ENCODE peak calls at places on chromosomes 2 and 18, in eight cellular contexts. V is effector memory CD4-positive, alpha-beta T cell; B is AG10803; H is endodermal cell; D is A549; Q is dorsolateral prefrontal cortex; C is astrocyte of the spinal cord; X is testis. E is an unnamed sample.

GRCh38 chr2:145119225-145119624 is 599.3 kb upstream of the ZEB2 start:
- DNase-seq in V (no peak), B (no peak), H (no peak), D (no peak), Q (no peak), C (no peak), X (no peak), E (no peak)

GRCh38 chr2:215503381-215503780 is 67.5 kb upstream of the FN1 start:
- DNase-seq in V (no peak), B (peak; percentile 84), H (no peak), D (no peak), Q (no peak), C (no peak), X (no peak), E (no peak)

GRCh38 chr18:55908790-55909408 is 320.9 kb upstream of the TCF4 start:
- DNase-seq in V (no peak), B (peak; percentile 39), H (no peak), D (no peak), Q (no peak), C (no peak), X (no peak), E (no peak)

GRCh38 chr2:174984561-174984960 is 20.6 kb downstream of the CHN1 start:
- DNase-seq in V (no peak), B (no peak), H (no peak), D (no peak), Q (no peak), C (no peak), X (no peak), E (no peak)

GRCh38 chr18:22026362-22026761 is 143.0 kb upstream of the GATA6 start:
- DNase-seq in V (no peak), B (no peak), H (peak; percentile 89), D (no peak), Q (no peak), C (no peak), X (peak; percentile 82), E (no peak)

GRCh38 chr2:86105969-86106945 is at the start of gene PTCD3:
- DNase-seq in V (peak; percentile 81), B (peak; percentile 95), H (peak; percentile 97), D (peak; percentile 98), Q (peak; percentile 95), C (peak; percentile 98), X (peak; percentile 98), E (peak; percentile 96)

GRCh38 chr2:58976374-58977055 is 735.4 kb upstream of the FANCL start:
- DNase-seq in V (no peak), B (no peak), H (no peak), D (no peak), Q (no peak), C (no peak), X (no peak), E (no peak)

GRCh38 chr18:48781041-48781989 is 169.4 kb downstream of the SMAD7 start:
- DNase-seq in V (no peak), B (peak; percentile 46), H (no peak), D (no peak), Q (peak; percentile 88), C (peak; percentile 50), X (peak; percentile 96), E (no peak)

GRCh38 chr2:144703852-144704324 is 184.0 kb upstream of the ZEB2 start:
- DNase-seq in V (no peak), B (peak; percentile 74), H (no peak), D (peak; percentile 53), Q (no peak), C (peak; percentile 32), X (no peak), E (peak; percentile 19)

GRCh38 chr2:85976106-85976920 is 87.5 kb upstream of the ST3GAL5 start:
- DNase-seq in V (no peak), B (no peak), H (peak; percentile 31), D (no peak), Q (no peak), C (no peak), X (no peak), E (no peak)

GRCh38 chr2:136916131-136916530 is 150.8 kb downstream of the THSD7B start:
- DNase-seq in V (no peak), B (no peak), H (no peak), D (no peak), Q (no peak), C (no peak), X (no peak), E (no peak)

GRCh38 chr2:69643602-69644505 is at the start of gene AAK1:
- DNase-seq in V (peak; percentile 67), B (peak; percentile 88), H (peak; percentile 94), D (peak; percentile 94), Q (peak; percentile 80), C (peak; percentile 91), X (peak; percentile 94), E (peak; percentile 93)

GRCh38 chr2:48180557-48180956 is 274.3 kb upstream of the FBXO11 start:
- DNase-seq in V (no peak), B (no peak), H (no peak), D (no peak), Q (no peak), C (no peak), X (no peak), E (no peak)

GRCh38 chr2:131105950-131106801 is 1.0 kb downstream of the PLEKHB2 start:
- DNase-seq in V (no peak), B (peak; percentile 68), H (peak; percentile 72), D (peak; percentile 52), Q (no peak), C (peak; percentile 27), X (peak; percentile 52), E (peak; percentile 36)

GRCh38 chr18:30763913-30764350 is 278.6 kb downstream of the DSC3 start:
- DNase-seq in V (no peak), B (no peak), H (peak; percentile 65), D (no peak), Q (no peak), C (no peak), X (no peak), E (no peak)

GRCh38 chr2:170813611-170814550 is 2.8 kb upstream of the GAD1 start:
- DNase-seq in V (no peak), B (peak; percentile 49), H (peak; percentile 95), D (peak; percentile 22), Q (no peak), C (peak; percentile 50), X (peak; percentile 57), E (peak; percentile 31)

GRCh38 chr2:62785216-62785615 is 79.7 kb downstream of the EHBP1 start:
- DNase-seq in V (no peak), B (no peak), H (no peak), D (no peak), Q (no peak), C (peak; percentile 42), X (no peak), E (no peak)

GRCh38 chr2:101089419-101089818 is 61.8 kb downstream of the TBC1D8 start:
- DNase-seq in V (no peak), B (no peak), H (no peak), D (no peak), Q (no peak), C (no peak), X (no peak), E (no peak)

GRCh38 chr2:46971914-46972313 is 56.3 kb upstream of the MCFD2 start:
- DNase-seq in V (no peak), B (no peak), H (no peak), D (no peak), Q (no peak), C (no peak), X (no peak), E (no peak)

GRCh38 chr18:79375441-79375840 is 20.3 kb upstream of the NFATC1 start:
- DNase-seq in V (no peak), B (no peak), H (no peak), D (no peak), Q (peak; percentile 25), C (no peak), X (peak; percentile 9), E (no peak)

GRCh38 chr2:39990335-39990734 is 211.3 kb upstream of the THUMPD2 start:
- DNase-seq in V (no peak), B (peak; percentile 24), H (no peak), D (no peak), Q (no peak), C (no peak), X (no peak), E (no peak)

GRCh38 chr2:189517847-189518535 is 62.6 kb downstream of the SLC40A1 start:
- DNase-seq in V (no peak), B (peak; percentile 66), H (no peak), D (no peak), Q (no peak), C (peak; percentile 60), X (no peak), E (no peak)

GRCh38 chr2:137202310-137202709 is 437.0 kb downstream of the THSD7B start:
- DNase-seq in V (no peak), B (no peak), H (peak; percentile 53), D (no peak), Q (no peak), C (no peak), X (no peak), E (no peak)

GRCh38 chr2:31983762-31984467 is 26.9 kb downstream of the MEMO1 start:
- DNase-seq in V (no peak), B (no peak), H (no peak), D (no peak), Q (no peak), C (no peak), X (no peak), E (no peak)
- H3K4me3 ChIP-seq in V (no peak overlapping the region), B (no peak overlapping the region), H (no peak overlapping the region), D (no peak overlapping the region), Q (no peak overlapping the region), C (no peak overlapping the region), X (no peak overlapping the region), E (no peak overlapping the region)

GRCh38 chr2:127829845-127830246 is 18.9 kb upstream of the WDR33 start:
- DNase-seq in V (peak; percentile 41), B (no peak), H (peak; percentile 53), D (no peak), Q (no peak), C (no peak), X (no peak), E (no peak)
- H3K4me3 ChIP-seq in V (no peak overlapping the region), B (no peak overlapping the region), H (no peak overlapping the region), D (no peak overlapping the region), Q (no peak overlapping the region), C (no peak overlapping the region), X (no peak overlapping the region), E (no peak overlapping the region)

DNA sequence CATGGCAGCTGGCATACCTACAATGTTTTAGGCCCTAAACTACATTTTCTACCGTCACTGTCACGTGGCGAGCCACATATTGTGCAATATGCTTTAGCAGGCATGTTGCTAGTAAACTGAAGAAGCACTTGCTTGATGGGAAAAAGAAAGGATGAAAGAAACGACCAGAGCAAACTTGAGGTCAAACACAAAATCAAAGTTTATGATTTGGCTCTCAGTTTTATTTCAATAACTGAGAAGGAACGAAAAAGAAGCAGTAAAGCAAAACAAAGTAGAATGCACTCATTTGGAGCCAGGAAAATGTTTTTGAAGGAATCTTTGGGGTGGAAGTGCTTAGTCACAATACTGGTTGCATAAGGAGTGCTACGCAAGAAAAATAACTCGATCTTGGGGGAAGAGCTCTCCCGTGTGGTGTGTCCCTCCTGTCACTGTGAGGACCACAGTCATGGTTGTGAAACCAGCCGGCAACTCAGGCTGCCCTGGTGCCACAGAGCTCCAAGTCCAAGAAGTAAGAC is 349.8 kb downstream of the RBM43 start:
- DNase-seq in V (no peak), B (peak; percentile 95), H (peak; percentile 49), D (peak; percentile 70), Q (no peak), C (peak; percentile 74), X (peak; percentile 23), E (peak; percentile 73)
- H3K4me3 ChIP-seq in V (no peak overlapping the region), B (peak overlapping the region; percentile 11), H (no peak overlapping the region), D (no peak overlapping the region), Q (no peak overlapping the region), C (no peak overlapping the region), X (no peak overlapping the region), E (peak overlapping the region; percentile 1)

DNA sequence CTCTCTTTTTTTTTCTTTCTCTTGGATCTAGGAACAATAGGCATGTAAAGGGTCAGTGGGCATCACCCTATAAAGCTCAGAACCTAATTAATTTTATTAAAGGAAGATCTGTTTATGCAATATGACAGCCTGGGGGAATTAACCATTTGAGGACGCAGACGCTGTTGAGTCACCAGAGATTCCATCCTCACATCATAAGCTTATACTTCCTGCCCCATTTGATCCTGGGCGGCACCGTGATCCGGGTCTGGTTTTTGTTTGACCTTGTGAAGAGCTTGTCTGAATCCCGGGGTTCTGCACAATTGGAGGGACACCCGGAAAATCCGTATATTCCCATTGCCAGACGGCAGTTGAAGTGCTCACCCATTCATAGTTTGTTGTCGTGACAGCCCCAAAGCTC is 16.8 kb upstream of the BCL11A start:
- DNase-seq in V (no peak), B (no peak), H (no peak), D (no peak), Q (no peak), C (no peak), X (no peak), E (no peak)
- H3K4me3 ChIP-seq in V (no peak overlapping the region), B (no peak overlapping the region), H (peak overlapping the region; percentile 74), D (no peak overlapping the region), Q (peak overlapping the region; percentile 37), C (no peak overlapping the region), X (no peak overlapping the region), E (no peak overlapping the region)

E was measured in MG63.